ENCODE peak calls at places on chromosome 11, in seven cellular contexts. One of them, this sample, is unnamed.

GRCh38 chr11:128022007-128022368 is 565.4 kb downstream of the ETS1 start:
- DNase-seq in stomach: no peak
- DNase-seq in IMR-90: peak; percentile 81
- DNase-seq in lower lobe of right lung: no peak
- DNase-seq in cardiac muscle cell: peak; percentile 58
- DNase-seq in upper lobe of right lung: no peak
- DNase-seq in HepG2: no peak
- DNase-seq in this sample: no peak

GRCh38 chr11:64206457-64207246 is at the start of gene FERMT3:
- DNase-seq in upper lobe of right lung: peak; percentile 88
- DNase-seq in lower lobe of right lung: peak; percentile 89
- DNase-seq in cardiac muscle cell: no peak
- DNase-seq in IMR-90: no peak
- DNase-seq in HepG2: no peak
- DNase-seq in stomach: peak; percentile 83
- DNase-seq in this sample: peak; percentile 89

GRCh38 chr11:73178681-73179080 is 36.6 kb upstream of the FCHSD2 start:
- DNase-seq in lower lobe of right lung: no peak
- DNase-seq in cardiac muscle cell: no peak
- DNase-seq in IMR-90: no peak
- DNase-seq in upper lobe of right lung: no peak
- DNase-seq in HepG2: no peak
- DNase-seq in stomach: no peak
- DNase-seq in this sample: no peak

GRCh38 chr11:58513747-58514367 is 6.0 kb upstream of the OR5B21 start:
- DNase-seq in IMR-90: peak; percentile 76
- DNase-seq in stomach: no peak
- DNase-seq in upper lobe of right lung: no peak
- DNase-seq in cardiac muscle cell: peak; percentile 77
- DNase-seq in lower lobe of right lung: no peak
- DNase-seq in HepG2: peak; percentile 51
- DNase-seq in this sample: peak; percentile 48

GRCh38 chr11:108616549-108616948 is 23.0 kb upstream of the EXPH5 start:
- DNase-seq in HepG2: peak; percentile 49
- DNase-seq in cardiac muscle cell: peak; percentile 69
- DNase-seq in stomach: no peak
- DNase-seq in upper lobe of right lung: no peak
- DNase-seq in IMR-90: peak; percentile 74
- DNase-seq in lower lobe of right lung: no peak
- DNase-seq in this sample: no peak

GRCh38 chr11:28777126-28777525 is 668.9 kb downstream of the METTL15 start:
- DNase-seq in lower lobe of right lung: no peak
- DNase-seq in stomach: no peak
- DNase-seq in cardiac muscle cell: no peak
- DNase-seq in IMR-90: no peak
- DNase-seq in HepG2: no peak
- DNase-seq in upper lobe of right lung: no peak
- DNase-seq in this sample: no peak

GRCh38 chr11:57792060-57792541 is 30.5 kb downstream of the CTNND1 start:
- DNase-seq in upper lobe of right lung: peak; percentile 93
- DNase-seq in lower lobe of right lung: peak; percentile 95
- DNase-seq in stomach: peak; percentile 68
- DNase-seq in cardiac muscle cell: peak; percentile 49
- DNase-seq in HepG2: no peak
- DNase-seq in IMR-90: peak; percentile 53
- DNase-seq in this sample: peak; percentile 76

GRCh38 chr11:71342951-71343827 is 90.8 kb upstream of the SHANK2 start:
- DNase-seq in lower lobe of right lung: peak; percentile 57
- DNase-seq in upper lobe of right lung: peak; percentile 73
- DNase-seq in stomach: peak; percentile 58
- DNase-seq in HepG2: peak; percentile 77
- DNase-seq in cardiac muscle cell: peak; percentile 41
- DNase-seq in IMR-90: peak; percentile 15
- DNase-seq in this sample: peak; percentile 62

GRCh38 chr11:96061094-96061493 is 137.2 kb upstream of the MTMR2 start:
- DNase-seq in lower lobe of right lung: no peak
- DNase-seq in HepG2: peak; percentile 27
- DNase-seq in upper lobe of right lung: no peak
- DNase-seq in cardiac muscle cell: no peak
- DNase-seq in IMR-90: no peak
- DNase-seq in stomach: no peak
- DNase-seq in this sample: no peak

GRCh38 chr11:73384871-73385692 is 8.9 kb downstream of the RELT start:
- DNase-seq in stomach: peak; percentile 49
- DNase-seq in HepG2: no peak
- DNase-seq in upper lobe of right lung: peak; percentile 88
- DNase-seq in cardiac muscle cell: no peak
- DNase-seq in IMR-90: no peak
- DNase-seq in lower lobe of right lung: peak; percentile 90
- DNase-seq in this sample: no peak

GRCh38 chr11:28673687-28674431 is 565.7 kb downstream of the METTL15 start:
- DNase-seq in upper lobe of right lung: no peak
- DNase-seq in lower lobe of right lung: no peak
- DNase-seq in stomach: no peak
- DNase-seq in cardiac muscle cell: no peak
- DNase-seq in IMR-90: peak; percentile 13
- DNase-seq in HepG2: no peak
- DNase-seq in this sample: no peak

GRCh38 chr11:36091256-36091811 is 147.5 kb downstream of the LDLRAD3 start:
- DNase-seq in cardiac muscle cell: peak; percentile 96
- DNase-seq in IMR-90: peak; percentile 79
- DNase-seq in HepG2: no peak
- DNase-seq in stomach: no peak
- DNase-seq in upper lobe of right lung: no peak
- DNase-seq in lower lobe of right lung: no peak
- DNase-seq in this sample: no peak

GRCh38 chr11:134261626-134262488 is 8.5 kb downstream of the ACAD8 start:
- DNase-seq in lower lobe of right lung: no peak
- DNase-seq in HepG2: peak; percentile 20
- DNase-seq in stomach: no peak
- DNase-seq in cardiac muscle cell: peak; percentile 24
- DNase-seq in upper lobe of right lung: no peak
- DNase-seq in IMR-90: no peak
- DNase-seq in this sample: peak; percentile 25

GRCh38 chr11:20226936-20227335 is 66.7 kb upstream of the DBX1 start:
- DNase-seq in HepG2: no peak
- DNase-seq in upper lobe of right lung: no peak
- DNase-seq in stomach: no peak
- DNase-seq in cardiac muscle cell: no peak
- DNase-seq in IMR-90: peak; percentile 28
- DNase-seq in lower lobe of right lung: no peak
- DNase-seq in this sample: no peak

GRCh38 chr11:122213111-122213510 is 97.1 kb upstream of the BLID start:
- DNase-seq in HepG2: no peak
- DNase-seq in IMR-90: no peak
- DNase-seq in upper lobe of right lung: no peak
- DNase-seq in lower lobe of right lung: no peak
- DNase-seq in cardiac muscle cell: no peak
- DNase-seq in stomach: no peak
- DNase-seq in this sample: no peak

GRCh38 chr11:14089690-14090462 is 127.4 kb downstream of the SPON1 start:
- DNase-seq in cardiac muscle cell: no peak
- DNase-seq in upper lobe of right lung: no peak
- DNase-seq in stomach: no peak
- DNase-seq in lower lobe of right lung: no peak
- DNase-seq in HepG2: no peak
- DNase-seq in IMR-90: no peak
- DNase-seq in this sample: no peak

GRCh38 chr11:75328426-75329277 is 22.8 kb downstream of the ARRB1 start:
- DNase-seq in HepG2: peak; percentile 78
- DNase-seq in stomach: peak; percentile 79
- DNase-seq in IMR-90: peak; percentile 81
- DNase-seq in cardiac muscle cell: peak; percentile 84
- DNase-seq in lower lobe of right lung: peak; percentile 86
- DNase-seq in upper lobe of right lung: peak; percentile 89
- DNase-seq in this sample: peak; percentile 86

GRCh38 chr11:1943977-1944376 is 3.2 kb upstream of the MRPL23 start:
- DNase-seq in stomach: no peak
- DNase-seq in upper lobe of right lung: peak; percentile 54
- DNase-seq in IMR-90: peak; percentile 5
- DNase-seq in HepG2: no peak
- DNase-seq in lower lobe of right lung: peak; percentile 40
- DNase-seq in cardiac muscle cell: peak; percentile 45
- DNase-seq in this sample: no peak

GRCh38 chr11:2428322-2428795 is 16.0 kb downstream of the TRPM5 start:
- DNase-seq in cardiac muscle cell: peak; percentile 62
- DNase-seq in lower lobe of right lung: peak; percentile 86
- DNase-seq in upper lobe of right lung: peak; percentile 89
- DNase-seq in stomach: peak; percentile 90
- DNase-seq in HepG2: peak; percentile 61
- DNase-seq in IMR-90: peak; percentile 34
- DNase-seq in this sample: peak; percentile 83

GRCh38 chr11:19820100-19820499 is 107.5 kb downstream of the NAV2 start:
- DNase-seq in HepG2: no peak
- DNase-seq in IMR-90: peak; percentile 29
- DNase-seq in lower lobe of right lung: peak; percentile 55
- DNase-seq in cardiac muscle cell: peak; percentile 42
- DNase-seq in stomach: no peak
- DNase-seq in upper lobe of right lung: peak; percentile 67
- DNase-seq in this sample: no peak

GRCh38 chr11:102115557-102115956 is 5.3 kb downstream of the YAP1 start:
- DNase-seq in stomach: no peak
- DNase-seq in upper lobe of right lung: no peak
- DNase-seq in HepG2: peak; percentile 96
- DNase-seq in lower lobe of right lung: no peak
- DNase-seq in cardiac muscle cell: peak; percentile 53
- DNase-seq in IMR-90: peak; percentile 79
- DNase-seq in this sample: peak; percentile 73

GRCh38 chr11:100716848-100717247 is 29.8 kb downstream of the ARHGAP42 start:
- DNase-seq in cardiac muscle cell: no peak
- DNase-seq in upper lobe of right lung: no peak
- DNase-seq in lower lobe of right lung: no peak
- DNase-seq in stomach: no peak
- DNase-seq in HepG2: no peak
- DNase-seq in IMR-90: no peak
- DNase-seq in this sample: no peak

GRCh38 chr11:65947133-65947532 is 1.9 kb downstream of the TSGA10IP start:
- DNase-seq in stomach: no peak
- DNase-seq in IMR-90: no peak
- DNase-seq in upper lobe of right lung: no peak
- DNase-seq in cardiac muscle cell: no peak
- DNase-seq in lower lobe of right lung: no peak
- DNase-seq in HepG2: no peak
- DNase-seq in this sample: no peak

GRCh38 chr11:86249307-86250098 is 5.0 kb downstream of the EED start:
- DNase-seq in IMR-90: no peak
- DNase-seq in stomach: no peak
- DNase-seq in HepG2: no peak
- DNase-seq in lower lobe of right lung: no peak
- DNase-seq in upper lobe of right lung: no peak
- DNase-seq in cardiac muscle cell: no peak
- DNase-seq in this sample: no peak
- H3K4me1 ChIP-seq in IMR-90: no peaks in the 10 kb centered on the region
- H3K4me1 ChIP-seq in stomach: peaks cover 30% of the 10 kb centered on the region
- H3K4me1 ChIP-seq in HepG2: peaks cover 43% of the 10 kb centered on the region
- H3K4me1 ChIP-seq in lower lobe of right lung: peaks cover 25% of the 10 kb centered on the region
- H3K4me1 ChIP-seq in upper lobe of right lung: peaks cover 24% of the 10 kb centered on the region
- H3K4me1 ChIP-seq in cardiac muscle cell: peaks cover 35% of the 10 kb centered on the region
- H3K4me1 ChIP-seq in this sample: peaks cover 2% of the 10 kb centered on the region

DNA sequence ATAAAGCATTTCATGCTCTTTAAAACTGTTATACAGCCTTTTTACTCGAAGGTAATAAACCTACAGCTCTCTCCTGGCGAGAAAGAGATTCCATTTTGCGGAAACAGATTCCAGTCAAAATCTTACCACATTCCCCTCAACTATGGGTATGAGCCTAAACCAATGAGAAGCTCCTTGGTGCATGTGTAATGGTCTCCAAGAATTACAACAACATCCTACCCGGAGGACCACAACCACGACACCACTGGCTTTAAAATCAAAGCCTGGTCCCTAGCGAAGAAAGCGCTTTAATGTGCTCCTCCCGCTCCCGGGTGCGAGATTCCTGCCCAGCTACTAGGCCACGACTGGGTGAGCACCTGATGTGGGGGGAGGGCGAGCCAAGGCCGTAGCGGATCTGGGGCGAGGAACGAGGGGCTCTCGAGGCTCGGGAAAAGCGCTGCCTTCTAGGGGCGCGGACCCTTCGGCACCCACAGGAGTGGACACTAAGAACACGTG is 799 bp downstream of the CELF1 start:
- DNase-seq in IMR-90: peak; percentile 52
- DNase-seq in cardiac muscle cell: peak; percentile 66
- DNase-seq in lower lobe of right lung: no peak
- DNase-seq in stomach: no peak
- DNase-seq in upper lobe of right lung: peak; percentile 72
- DNase-seq in HepG2: peak; percentile 12
- DNase-seq in this sample: peak; percentile 33
- H3K27ac ChIP-seq in IMR-90: peak overlapping the region; percentile 93
- H3K27ac ChIP-seq in cardiac muscle cell: peak overlapping the region; percentile 97
- H3K27ac ChIP-seq in lower lobe of right lung: peak overlapping the region; percentile 91
- H3K27ac ChIP-seq in stomach: peak overlapping the region; percentile 87
- H3K27ac ChIP-seq in upper lobe of right lung: peak overlapping the region; percentile 93
- H3K27ac ChIP-seq in HepG2: peak overlapping the region; percentile 81
- H3K27ac ChIP-seq in this sample: peak overlapping the region; percentile 89

DNA sequence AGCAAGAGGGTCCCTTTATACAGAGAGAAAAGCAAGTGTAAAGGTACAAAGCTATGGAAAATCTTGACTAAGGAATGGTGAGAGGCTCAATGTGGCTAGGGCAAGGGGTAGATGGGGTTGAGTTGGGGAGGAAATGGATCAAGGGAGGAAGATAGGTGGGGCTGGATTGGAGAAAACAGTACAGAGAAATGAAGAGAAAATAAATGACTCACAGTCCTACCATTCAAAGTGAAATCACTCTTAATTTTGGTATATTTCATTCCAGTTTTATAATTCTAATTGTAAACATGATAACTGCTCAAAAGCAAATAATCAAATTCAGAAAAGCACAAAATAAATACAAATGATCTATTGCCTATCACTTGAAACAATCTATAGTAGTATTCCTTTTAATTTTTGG is 16.6 kb downstream of the UBE4A start:
- DNase-seq in IMR-90: no peak
- DNase-seq in stomach: no peak
- DNase-seq in cardiac muscle cell: no peak
- DNase-seq in HepG2: no peak
- DNase-seq in lower lobe of right lung: no peak
- DNase-seq in upper lobe of right lung: no peak
- DNase-seq in this sample: no peak
- H3K36me3 ChIP-seq in IMR-90: peaks cover 49% of the 10 kb centered on the region
- H3K36me3 ChIP-seq in stomach: peaks cover 99% of the 10 kb centered on the region
- H3K36me3 ChIP-seq in cardiac muscle cell: peaks cover 44% of the 10 kb centered on the region
- H3K36me3 ChIP-seq in HepG2: peaks cover 71% of the 10 kb centered on the region
- H3K36me3 ChIP-seq in lower lobe of right lung: peaks cover 98% of the 10 kb centered on the region
- H3K36me3 ChIP-seq in upper lobe of right lung: peaks cover 95% of the 10 kb centered on the region
- H3K36me3 ChIP-seq in this sample: peaks cover 17% of the 10 kb centered on the region

GRCh38 chr11:129319201-129319600 is 56.4 kb upstream of the BARX2 start:
- DNase-seq in IMR-90: no peak
- DNase-seq in stomach: no peak
- DNase-seq in cardiac muscle cell: no peak
- DNase-seq in upper lobe of right lung: no peak
- DNase-seq in lower lobe of right lung: no peak
- DNase-seq in HepG2: no peak
- DNase-seq in this sample: no peak
- H3K4me1 ChIP-seq in IMR-90: no peaks in the 10 kb centered on the region
- H3K4me1 ChIP-seq in stomach: peaks cover 8% of the 10 kb centered on the region
- H3K4me1 ChIP-seq in cardiac muscle cell: no peaks in the 10 kb centered on the region
- H3K4me1 ChIP-seq in upper lobe of right lung: peaks cover 41% of the 10 kb centered on the region
- H3K4me1 ChIP-seq in lower lobe of right lung: peaks cover 81% of the 10 kb centered on the region
- H3K4me1 ChIP-seq in HepG2: peaks cover 85% of the 10 kb centered on the region
- H3K4me1 ChIP-seq in this sample: peaks cover 4% of the 10 kb centered on the region

GRCh38 chr11:117876049-117876340 is 463 bp downstream of the FXYD6 start:
- DNase-seq in upper lobe of right lung: no peak
- DNase-seq in lower lobe of right lung: no peak
- DNase-seq in stomach: no peak
- DNase-seq in IMR-90: no peak
- DNase-seq in cardiac muscle cell: no peak
- DNase-seq in HepG2: no peak
- DNase-seq in this sample: no peak
- H3K27ac ChIP-seq in upper lobe of right lung: peak overlapping the region; percentile 51
- H3K27ac ChIP-seq in lower lobe of right lung: peak overlapping the region; percentile 60
- H3K27ac ChIP-seq in stomach: peak overlapping the region; percentile 67
- H3K27ac ChIP-seq in IMR-90: no peak overlapping the region
- H3K27ac ChIP-seq in cardiac muscle cell: no peak overlapping the region
- H3K27ac ChIP-seq in HepG2: no peak overlapping the region
- H3K27ac ChIP-seq in this sample: no peak overlapping the region

This sample was measured in small intestine.